ENCODE peak calls at places on chromosome 1, in eight cellular contexts. One of them, this sample, is unnamed.

GRCh38 chr1:150981805-150982712 is at the start of gene ANXA9:
- DNase-seq in T-helper 17 cell: no peak
- DNase-seq in AG08396: no peak
- DNase-seq in GM12891: peak
- DNase-seq in naive B cell: no peak
- DNase-seq in body of pancreas: peak
- DNase-seq in cerebellar nuclear complex: no peak
- DNase-seq in neural crest cell: no peak
- DNase-seq in this sample: no peak

GRCh38 chr1:113605099-113605498 is 154.2 kb downstream of the PHTF1 start:
- DNase-seq in T-helper 17 cell: no peak
- DNase-seq in AG08396: no peak
- DNase-seq in GM12891: no peak
- DNase-seq in naive B cell: no peak
- DNase-seq in body of pancreas: no peak
- DNase-seq in cerebellar nuclear complex: no peak
- DNase-seq in neural crest cell: no peak
- DNase-seq in this sample: no peak

GRCh38 chr1:63917571-63918394 is 144.0 kb downstream of the ROR1 start:
- DNase-seq in T-helper 17 cell: no peak
- DNase-seq in AG08396: no peak
- DNase-seq in GM12891: no peak
- DNase-seq in naive B cell: no peak
- DNase-seq in body of pancreas: no peak
- DNase-seq in cerebellar nuclear complex: no peak
- DNase-seq in neural crest cell: no peak
- DNase-seq in this sample: no peak

GRCh38 chr1:96049759-96050409 is 671.7 kb upstream of the PTBP2 start:
- DNase-seq in T-helper 17 cell: no peak
- DNase-seq in AG08396: no peak
- DNase-seq in GM12891: no peak
- DNase-seq in naive B cell: no peak
- DNase-seq in body of pancreas: no peak
- DNase-seq in cerebellar nuclear complex: no peak
- DNase-seq in neural crest cell: no peak
- DNase-seq in this sample: no peak

GRCh38 chr1:159000627-159001026 is 9.1 kb upstream of the IFI16 start:
- DNase-seq in T-helper 17 cell: no peak
- DNase-seq in AG08396: peak
- DNase-seq in GM12891: no peak
- DNase-seq in naive B cell: no peak
- DNase-seq in body of pancreas: peak
- DNase-seq in cerebellar nuclear complex: no peak
- DNase-seq in neural crest cell: no peak
- DNase-seq in this sample: peak

GRCh38 chr1:225817611-225818061 is 7.7 kb downstream of the EPHX1 start:
- DNase-seq in T-helper 17 cell: no peak
- DNase-seq in AG08396: peak
- DNase-seq in GM12891: no peak
- DNase-seq in naive B cell: no peak
- DNase-seq in body of pancreas: peak
- DNase-seq in cerebellar nuclear complex: peak
- DNase-seq in neural crest cell: no peak
- DNase-seq in this sample: peak

GRCh38 chr1:192807968-192808587 is 761 bp upstream of the RGS2 start:
- DNase-seq in T-helper 17 cell: no peak
- DNase-seq in AG08396: peak
- DNase-seq in GM12891: no peak
- DNase-seq in naive B cell: no peak
- DNase-seq in body of pancreas: no peak
- DNase-seq in cerebellar nuclear complex: no peak
- DNase-seq in neural crest cell: peak
- DNase-seq in this sample: peak

GRCh38 chr1:165235158-165235776 is 121.2 kb downstream of the LMX1A start:
- DNase-seq in T-helper 17 cell: no peak
- DNase-seq in AG08396: no peak
- DNase-seq in GM12891: no peak
- DNase-seq in naive B cell: no peak
- DNase-seq in body of pancreas: peak
- DNase-seq in cerebellar nuclear complex: no peak
- DNase-seq in neural crest cell: peak
- DNase-seq in this sample: no peak

GRCh38 chr1:90725341-90725960 is 8.3 kb upstream of the BARHL2 start:
- DNase-seq in T-helper 17 cell: no peak
- DNase-seq in AG08396: peak
- DNase-seq in GM12891: no peak
- DNase-seq in naive B cell: no peak
- DNase-seq in body of pancreas: no peak
- DNase-seq in cerebellar nuclear complex: no peak
- DNase-seq in neural crest cell: no peak
- DNase-seq in this sample: no peak

GRCh38 chr1:110356379-110356778 is 17.2 kb downstream of the RBM15 start:
- DNase-seq in T-helper 17 cell: no peak
- DNase-seq in AG08396: no peak
- DNase-seq in GM12891: no peak
- DNase-seq in naive B cell: no peak
- DNase-seq in body of pancreas: no peak
- DNase-seq in cerebellar nuclear complex: no peak
- DNase-seq in neural crest cell: no peak
- DNase-seq in this sample: no peak

GRCh38 chr1:1144843-1145546 is 28.7 kb upstream of the TTLL10 start:
- DNase-seq in T-helper 17 cell: no peak
- DNase-seq in AG08396: no peak
- DNase-seq in GM12891: no peak
- DNase-seq in naive B cell: no peak
- DNase-seq in body of pancreas: no peak
- DNase-seq in cerebellar nuclear complex: no peak
- DNase-seq in neural crest cell: no peak
- DNase-seq in this sample: no peak

GRCh38 chr1:185155600-185156320 is 993 bp downstream of the TRMT1L start:
- DNase-seq in T-helper 17 cell: no peak
- DNase-seq in AG08396: peak
- DNase-seq in GM12891: no peak
- DNase-seq in naive B cell: peak
- DNase-seq in body of pancreas: no peak
- DNase-seq in cerebellar nuclear complex: no peak
- DNase-seq in neural crest cell: no peak
- DNase-seq in this sample: peak

GRCh38 chr1:165403835-165404482 is 41.0 kb downstream of the RXRG start:
- DNase-seq in T-helper 17 cell: no peak
- DNase-seq in AG08396: no peak
- DNase-seq in GM12891: peak
- DNase-seq in naive B cell: peak
- DNase-seq in body of pancreas: peak
- DNase-seq in cerebellar nuclear complex: no peak
- DNase-seq in neural crest cell: peak
- DNase-seq in this sample: no peak

GRCh38 chr1:156772728-156773497 is 5.6 kb downstream of the PRCC start:
- DNase-seq in T-helper 17 cell: no peak
- DNase-seq in AG08396: no peak
- DNase-seq in GM12891: no peak
- DNase-seq in naive B cell: no peak
- DNase-seq in body of pancreas: no peak
- DNase-seq in cerebellar nuclear complex: no peak
- DNase-seq in neural crest cell: no peak
- DNase-seq in this sample: no peak

GRCh38 chr1:168567568-168567967 is 8.8 kb upstream of the XCL1 start:
- DNase-seq in T-helper 17 cell: no peak
- DNase-seq in AG08396: no peak
- DNase-seq in GM12891: no peak
- DNase-seq in naive B cell: no peak
- DNase-seq in body of pancreas: no peak
- DNase-seq in cerebellar nuclear complex: no peak
- DNase-seq in neural crest cell: no peak
- DNase-seq in this sample: no peak

GRCh38 chr1:93740601-93741031 is 59.0 kb upstream of the BCAR3 start:
- DNase-seq in T-helper 17 cell: no peak
- DNase-seq in AG08396: no peak
- DNase-seq in GM12891: no peak
- DNase-seq in naive B cell: no peak
- DNase-seq in body of pancreas: no peak
- DNase-seq in cerebellar nuclear complex: no peak
- DNase-seq in neural crest cell: no peak
- DNase-seq in this sample: no peak

GRCh38 chr1:207981976-207982375 is 71.1 kb upstream of the CD34 start:
- DNase-seq in T-helper 17 cell: no peak
- DNase-seq in AG08396: no peak
- DNase-seq in GM12891: peak
- DNase-seq in naive B cell: no peak
- DNase-seq in body of pancreas: peak
- DNase-seq in cerebellar nuclear complex: no peak
- DNase-seq in neural crest cell: no peak
- DNase-seq in this sample: no peak

GRCh38 chr1:224734261-224734935 is 118.3 kb downstream of the CNIH3 start:
- DNase-seq in T-helper 17 cell: no peak
- DNase-seq in AG08396: no peak
- DNase-seq in GM12891: no peak
- DNase-seq in naive B cell: no peak
- DNase-seq in body of pancreas: no peak
- DNase-seq in cerebellar nuclear complex: no peak
- DNase-seq in neural crest cell: no peak
- DNase-seq in this sample: no peak

GRCh38 chr1:28235746-28236655 is at the start of gene ATP5IF1:
- DNase-seq in T-helper 17 cell: peak
- DNase-seq in AG08396: peak
- DNase-seq in GM12891: peak
- DNase-seq in naive B cell: peak
- DNase-seq in body of pancreas: peak
- DNase-seq in cerebellar nuclear complex: peak
- DNase-seq in neural crest cell: peak
- DNase-seq in this sample: peak

GRCh38 chr1:208562021-208562950 is 318.1 kb upstream of the PLXNA2 start:
- DNase-seq in T-helper 17 cell: no peak
- DNase-seq in AG08396: no peak
- DNase-seq in GM12891: no peak
- DNase-seq in naive B cell: no peak
- DNase-seq in body of pancreas: no peak
- DNase-seq in cerebellar nuclear complex: no peak
- DNase-seq in neural crest cell: no peak
- DNase-seq in this sample: no peak

GRCh38 chr1:159122005-159122621 is 45.5 kb upstream of the AIM2 start:
- DNase-seq in T-helper 17 cell: no peak
- DNase-seq in AG08396: peak
- DNase-seq in GM12891: no peak
- DNase-seq in naive B cell: no peak
- DNase-seq in body of pancreas: no peak
- DNase-seq in cerebellar nuclear complex: no peak
- DNase-seq in neural crest cell: no peak
- DNase-seq in this sample: no peak

GRCh38 chr1:109056064-109056463 is 14.2 kb upstream of the WDR47 start:
- DNase-seq in T-helper 17 cell: no peak
- DNase-seq in AG08396: no peak
- DNase-seq in GM12891: no peak
- DNase-seq in naive B cell: no peak
- DNase-seq in body of pancreas: no peak
- DNase-seq in cerebellar nuclear complex: no peak
- DNase-seq in neural crest cell: no peak
- DNase-seq in this sample: no peak

GRCh38 chr1:46862348-46862747 is 63.5 kb downstream of the CYP4B1 start:
- DNase-seq in T-helper 17 cell: no peak
- DNase-seq in AG08396: no peak
- DNase-seq in GM12891: no peak
- DNase-seq in naive B cell: no peak
- DNase-seq in body of pancreas: no peak
- DNase-seq in cerebellar nuclear complex: no peak
- DNase-seq in neural crest cell: no peak
- DNase-seq in this sample: no peak

GRCh38 chr1:240906477-240906876 is 294.5 kb upstream of the GREM2 start:
- DNase-seq in T-helper 17 cell: no peak
- DNase-seq in AG08396: no peak
- DNase-seq in GM12891: no peak
- DNase-seq in naive B cell: no peak
- DNase-seq in body of pancreas: peak
- DNase-seq in cerebellar nuclear complex: no peak
- DNase-seq in neural crest cell: no peak
- DNase-seq in this sample: no peak

GRCh38 chr1:241423541-241424479 is 66.8 kb upstream of the RGS7 start:
- DNase-seq in T-helper 17 cell: no peak
- DNase-seq in AG08396: peak
- DNase-seq in GM12891: peak
- DNase-seq in naive B cell: peak
- DNase-seq in body of pancreas: peak
- DNase-seq in cerebellar nuclear complex: no peak
- DNase-seq in neural crest cell: peak
- DNase-seq in this sample: peak

GRCh38 chr1:228884196-228884595 is 148.9 kb downstream of the RHOU start:
- DNase-seq in T-helper 17 cell: no peak
- DNase-seq in AG08396: no peak
- DNase-seq in GM12891: no peak
- DNase-seq in naive B cell: no peak
- DNase-seq in body of pancreas: no peak
- DNase-seq in cerebellar nuclear complex: no peak
- DNase-seq in neural crest cell: no peak
- DNase-seq in this sample: no peak

GRCh38 chr1:14897997-14898645 is 255.4 kb upstream of the TMEM51 start:
- DNase-seq in T-helper 17 cell: no peak
- DNase-seq in AG08396: no peak
- DNase-seq in GM12891: no peak
- DNase-seq in naive B cell: no peak
- DNase-seq in body of pancreas: no peak
- DNase-seq in cerebellar nuclear complex: no peak
- DNase-seq in neural crest cell: no peak
- DNase-seq in this sample: no peak

GRCh38 chr1:171919891-171920887 is 78.9 kb downstream of the DNM3 start:
- DNase-seq in T-helper 17 cell: no peak
- DNase-seq in AG08396: no peak
- DNase-seq in GM12891: no peak
- DNase-seq in naive B cell: no peak
- DNase-seq in body of pancreas: no peak
- DNase-seq in cerebellar nuclear complex: no peak
- DNase-seq in neural crest cell: no peak
- DNase-seq in this sample: no peak

GRCh38 chr1:157198619-157199420 is 60.6 kb upstream of the ETV3 start:
- DNase-seq in T-helper 17 cell: no peak
- DNase-seq in AG08396: no peak
- DNase-seq in GM12891: no peak
- DNase-seq in naive B cell: no peak
- DNase-seq in body of pancreas: peak
- DNase-seq in cerebellar nuclear complex: no peak
- DNase-seq in neural crest cell: no peak
- DNase-seq in this sample: no peak

GRCh38 chr1:60904079-60904852 is 178.1 kb upstream of the NFIA start:
- DNase-seq in T-helper 17 cell: no peak
- DNase-seq in AG08396: no peak
- DNase-seq in GM12891: no peak
- DNase-seq in naive B cell: no peak
- DNase-seq in body of pancreas: no peak
- DNase-seq in cerebellar nuclear complex: no peak
- DNase-seq in neural crest cell: no peak
- DNase-seq in this sample: no peak

GRCh38 chr1:24619376-24619775 is 23.7 kb upstream of the SRRM1 start:
- DNase-seq in T-helper 17 cell: no peak
- DNase-seq in AG08396: no peak
- DNase-seq in GM12891: no peak
- DNase-seq in naive B cell: no peak
- DNase-seq in body of pancreas: peak
- DNase-seq in cerebellar nuclear complex: no peak
- DNase-seq in neural crest cell: no peak
- DNase-seq in this sample: no peak

GRCh38 chr1:181133441-181133951 is 45.0 kb downstream of the IER5 start:
- DNase-seq in T-helper 17 cell: no peak
- DNase-seq in AG08396: no peak
- DNase-seq in GM12891: no peak
- DNase-seq in naive B cell: no peak
- DNase-seq in body of pancreas: no peak
- DNase-seq in cerebellar nuclear complex: no peak
- DNase-seq in neural crest cell: no peak
- DNase-seq in this sample: no peak

GRCh38 chr1:230067871-230068814 is 1.1 kb downstream of the GALNT2 start:
- DNase-seq in T-helper 17 cell: peak
- DNase-seq in AG08396: peak
- DNase-seq in GM12891: peak
- DNase-seq in naive B cell: peak
- DNase-seq in body of pancreas: no peak
- DNase-seq in cerebellar nuclear complex: no peak
- DNase-seq in neural crest cell: peak
- DNase-seq in this sample: peak

GRCh38 chr1:207321790-207322530 is 482 bp downstream of the CD55 start:
- DNase-seq in T-helper 17 cell: no peak
- DNase-seq in AG08396: no peak
- DNase-seq in GM12891: no peak
- DNase-seq in naive B cell: no peak
- DNase-seq in body of pancreas: peak
- DNase-seq in cerebellar nuclear complex: no peak
- DNase-seq in neural crest cell: no peak
- DNase-seq in this sample: peak